ENCODE peak calls at places on chromosomes 6 and 20, in ten cellular contexts. K, B, R, F, W, G, J, A, C and P are unnamed samples.
A peak's percentile ranks its signal among the peaks of the same experiment; 100 is the strongest.

GRCh38 chr6:4582506-4582905 is 193.7 kb upstream of the CDYL start:
- DNase-seq in K (no peak), B (peak; percentile 91), R (peak; percentile 79), F (peak; percentile 67), W (peak; percentile 67), G (peak; percentile 82), J (no peak), A (no peak), C (no peak), P (no peak)

GRCh38 chr20:11686900-11687543 is 230.7 kb upstream of the BTBD3 start:
- DNase-seq in K (no peak), B (peak; percentile 4), R (peak; percentile 4), F (peak; percentile 22), W (no peak), G (no peak), J (no peak), A (peak; percentile 33), C (peak; percentile 46), P (peak; percentile 36)

GRCh38 chr6:14046476-14047068 is 71.0 kb upstream of the CD83 start:
- DNase-seq in K (no peak), B (peak; percentile 40), R (peak; percentile 55), F (peak; percentile 55), W (no peak), G (no peak), J (peak; percentile 42), A (no peak), C (peak; percentile 80), P (peak; percentile 56)

GRCh38 chr20:63015147-63015664 is 8.4 kb upstream of the BHLHE23 start:
- DNase-seq in K (no peak), B (no peak), R (no peak), F (no peak), W (no peak), G (no peak), J (no peak), A (no peak), C (no peak), P (no peak)

GRCh38 chr6:101086473-101086872 is 205.3 kb upstream of the ASCC3 start:
- DNase-seq in K (no peak), B (no peak), R (no peak), F (no peak), W (no peak), G (no peak), J (no peak), A (no peak), C (no peak), P (peak; percentile 6)

GRCh38 chr6:139847322-139847797 is 472.9 kb upstream of the CITED2 start:
- DNase-seq in K (no peak), B (peak; percentile 33), R (no peak), F (peak; percentile 20), W (no peak), G (no peak), J (no peak), A (no peak), C (no peak), P (no peak)

GRCh38 chr20:13364278-13365170 is 143.4 kb downstream of the ISM1 start:
- DNase-seq in K (no peak), B (no peak), R (no peak), F (no peak), W (no peak), G (no peak), J (no peak), A (no peak), C (no peak), P (no peak)

GRCh38 chr6:32092760-32093497 is 16.2 kb downstream of the TNXB start:
- DNase-seq in K (no peak), B (peak; percentile 78), R (peak; percentile 89), F (peak; percentile 90), W (no peak), G (no peak), J (no peak), A (no peak), C (peak; percentile 51), P (no peak)

GRCh38 chr6:136676075-136676474 is 116.2 kb downstream of the MAP3K5 start:
- DNase-seq in K (no peak), B (no peak), R (peak; percentile 28), F (no peak), W (no peak), G (no peak), J (no peak), A (no peak), C (no peak), P (no peak)

GRCh38 chr6:113855500-113856010 is 1.6 kb upstream of the MARCKS start:
- DNase-seq in K (peak; percentile 63), B (peak; percentile 39), R (peak; percentile 44), F (peak; percentile 37), W (no peak), G (no peak), J (peak; percentile 31), A (peak; percentile 17), C (peak; percentile 42), P (peak; percentile 50)

GRCh38 chr20:49575551-49576060 is 7.7 kb upstream of the PTGIS start:
- DNase-seq in K (peak; percentile 74), B (peak; percentile 63), R (no peak), F (peak; percentile 50), W (no peak), G (no peak), J (no peak), A (no peak), C (peak; percentile 48), P (peak; percentile 52)

GRCh38 chr20:17612287-17612974 is 42.6 kb downstream of the DSTN start:
- DNase-seq in K (peak; percentile 88), B (peak; percentile 79), R (peak; percentile 81), F (peak; percentile 70), W (peak; percentile 41), G (peak; percentile 91), J (no peak), A (no peak), C (no peak), P (no peak)

GRCh38 chr6:115544765-115545409 is 515.8 kb downstream of the FRK start:
- DNase-seq in K (no peak), B (peak; percentile 14), R (no peak), F (no peak), W (no peak), G (no peak), J (no peak), A (no peak), C (no peak), P (no peak)

GRCh38 chr20:62923669-62924566 is 2.4 kb downstream of the DIDO1 start:
- DNase-seq in K (no peak), B (no peak), R (no peak), F (no peak), W (no peak), G (no peak), J (no peak), A (no peak), C (no peak), P (no peak)

GRCh38 chr6:25963426-25964123 is 973 bp downstream of the TRIM38 start:
- DNase-seq in K (no peak), B (peak; percentile 20), R (peak; percentile 49), F (peak; percentile 47), W (no peak), G (peak; percentile 74), J (no peak), A (no peak), C (no peak), P (no peak)

GRCh38 chr6:46135176-46135575 is 5.4 kb downstream of the ENPP4 start:
- DNase-seq in K (no peak), B (no peak), R (no peak), F (no peak), W (no peak), G (no peak), J (no peak), A (no peak), C (no peak), P (no peak)

GRCh38 chr6:125790403-125791150 is at the start of gene NCOA7:
- DNase-seq in K (peak; percentile 87), B (peak; percentile 68), R (peak; percentile 69), F (peak; percentile 83), W (no peak), G (peak; percentile 94), J (peak; percentile 74), A (peak; percentile 83), C (peak; percentile 86), P (peak; percentile 82)
- TF ChIP-seq CTCF in K (no peak), B (no peak), R (no peak), F (no peak), W (no peak), G (no peak), J (peak; percentile 24), A (peak; percentile 26), C (no peak), P (no peak)

GRCh38 chr6:111540971-111541719 is 58.1 kb upstream of the REV3L start:
- DNase-seq in K (no peak), B (no peak), R (peak; percentile 59), F (peak; percentile 67), W (no peak), G (no peak), J (no peak), A (no peak), C (no peak), P (no peak)
- H3K4me3 ChIP-seq in K (no peak overlapping the region), B (no peak overlapping the region), R (no peak overlapping the region), F (no peak overlapping the region), W (no peak overlapping the region), G (no peak overlapping the region), J (no peak overlapping the region), A (no peak overlapping the region), C (no peak overlapping the region), P (no peak overlapping the region)

DNA sequence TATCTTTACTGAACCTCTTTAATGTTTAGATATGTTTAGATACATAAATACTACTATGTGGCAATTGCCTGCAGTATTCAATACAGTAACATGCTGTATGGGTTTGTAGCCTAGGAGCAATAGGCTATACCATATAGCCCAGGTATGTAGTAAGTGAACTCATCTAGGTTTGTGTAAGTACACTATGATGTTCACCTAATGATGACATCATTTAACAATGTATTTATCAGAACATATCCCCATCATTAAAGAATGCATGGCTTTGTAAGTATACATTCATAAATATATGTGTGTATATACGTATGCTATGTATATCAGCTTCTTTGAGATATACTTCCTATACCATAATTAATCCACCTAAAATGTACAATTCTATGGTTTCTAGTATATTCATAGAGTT is 631.2 kb upstream of the MAN1A1 start:
- DNase-seq in K (no peak), B (no peak), R (no peak), F (no peak), W (no peak), G (no peak), J (no peak), A (no peak), C (no peak), P (no peak)
- TF ChIP-seq CTCF in K (no peak), B (no peak), R (no peak), F (no peak), W (no peak), G (no peak), J (no peak), A (no peak), C (no peak), P (no peak)

DNA sequence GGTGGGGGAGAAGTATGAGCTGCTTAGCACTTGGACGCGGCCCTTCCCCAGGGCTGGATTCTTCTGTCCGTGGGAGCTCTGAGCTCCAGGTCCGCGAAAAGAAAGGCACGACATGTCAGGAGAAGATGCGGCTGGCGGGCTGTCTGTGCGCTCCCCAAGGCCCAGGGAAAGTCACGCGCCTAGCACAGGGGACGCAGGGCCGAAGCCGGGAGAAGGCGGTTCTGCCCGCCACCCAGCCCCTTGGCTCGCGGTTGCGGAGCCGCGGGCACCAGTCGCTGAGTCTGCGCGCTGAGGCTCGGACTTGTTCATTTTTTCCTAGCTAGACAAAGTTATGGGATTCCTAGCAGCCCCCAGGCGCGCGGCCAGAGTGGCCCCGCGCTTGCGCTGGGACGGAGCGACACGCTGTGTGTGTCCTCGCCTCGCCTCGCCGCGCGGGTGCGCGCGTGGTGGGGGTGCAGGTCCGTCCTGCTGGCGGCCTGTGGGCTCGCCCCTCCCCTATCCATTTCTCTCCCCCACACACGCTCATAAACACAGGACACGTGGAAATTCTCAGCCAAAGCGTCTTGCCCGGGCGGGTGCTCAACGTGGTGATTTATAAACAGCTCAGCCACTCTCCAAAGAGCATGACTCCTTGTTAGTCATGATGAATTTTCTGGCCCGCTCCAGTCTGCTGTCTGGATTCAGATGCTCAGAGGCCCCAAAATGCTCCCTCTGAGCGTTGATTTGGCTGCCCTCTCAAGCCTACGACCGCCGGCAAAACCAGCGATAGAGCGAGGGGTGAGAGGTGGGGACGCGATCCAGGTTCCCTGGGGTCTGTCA is 1.9 kb upstream of the POU3F2 start:
- DNase-seq in K (no peak), B (peak; percentile 64), R (peak; percentile 43), F (peak; percentile 38), W (no peak), G (no peak), J (no peak), A (no peak), C (peak; percentile 32), P (peak; percentile 27)
- H3K4me3 ChIP-seq in K (peak overlapping the region; percentile 73), B (peak overlapping the region; percentile 54), R (no peak overlapping the region), F (peak overlapping the region; percentile 43), W (peak overlapping the region; percentile 60), G (peak overlapping the region; percentile 62), J (peak overlapping the region; percentile 56), A (peak overlapping the region; percentile 67), C (no peak overlapping the region), P (peak overlapping the region; percentile 55)